ENCODE peak calls at places on chromosome 1, in seven cellular contexts. J is psoas muscle, Y is AG04450, M is right cardiac atrium, C is ascending aorta, P is pancreas, G is neural progenitor cell. L is an unnamed sample.

GRCh38 chr1:234780531-234781162 is 170.7 kb upstream of the IRF2BP2 start:
- DNase-seq in Y (no peak), C (no peak), P (no peak), J (peak; percentile 34), M (peak; percentile 70), G (peak; percentile 21), L (no peak)

GRCh38 chr1:206503591-206504362 is 3.6 kb upstream of the RASSF5 start:
- DNase-seq in G (no peak), M (no peak), C (no peak), P (no peak), J (peak; percentile 64), Y (peak; percentile 90), L (no peak)

GRCh38 chr1:111140680-111140967 is 601 bp downstream of the CEPT1 start:
- DNase-seq in M (no peak), Y (no peak), G (peak; percentile 78), C (no peak), P (no peak), J (no peak), L (no peak)

GRCh38 chr1:159900086-159900680 is at the start of gene CFAP45:
- DNase-seq in G (peak; percentile 98), Y (no peak), P (peak; percentile 93), C (peak; percentile 71), J (peak; percentile 76), M (peak; percentile 96), L (no peak)

GRCh38 chr1:154912755-154913154 is 23.8 kb downstream of the PMVK start:
- DNase-seq in M (no peak), Y (no peak), P (no peak), J (no peak), G (no peak), C (no peak), L (no peak)

GRCh38 chr1:193709607-193710006 is 523.2 kb upstream of the B3GALT2 start:
- DNase-seq in J (no peak), G (no peak), C (no peak), P (no peak), M (no peak), Y (no peak), L (no peak)

GRCh38 chr1:154478639-154479038 is 23.4 kb upstream of the TDRD10 start:
- DNase-seq in G (no peak), M (no peak), C (no peak), J (no peak), P (no peak), Y (no peak), L (no peak)

GRCh38 chr1:77948841-77949424 is 29.9 kb downstream of the FUBP1 start:
- DNase-seq in C (no peak), P (peak; percentile 20), G (peak; percentile 32), M (peak; percentile 49), Y (no peak), J (no peak), L (no peak)

GRCh38 chr1:43207229-43207853 is 35.2 kb downstream of the CFAP57 start:
- DNase-seq in C (no peak), P (no peak), G (no peak), M (no peak), Y (peak; percentile 15), J (no peak), L (no peak)

GRCh38 chr1:14476170-14476955 is 122.1 kb upstream of the KAZN start:
- DNase-seq in P (no peak), C (no peak), M (no peak), Y (no peak), G (no peak), J (no peak), L (no peak)

GRCh38 chr1:247822060-247822459 is 1.9 kb downstream of the OR14A16 start:
- DNase-seq in C (no peak), M (no peak), J (no peak), Y (no peak), P (no peak), G (no peak), L (no peak)
- H3K9me3 ChIP-seq in C (no peaks in the 10 kb centered on the region), M (no peaks in the 10 kb centered on the region), J (no peaks in the 10 kb centered on the region), Y (peaks cover 15% of the 10 kb centered on the region), P (no peaks in the 10 kb centered on the region), G (peaks cover 27% of the 10 kb centered on the region), L (no peaks in the 10 kb centered on the region)

GRCh38 chr1:2785631-2786328 is 15.7 kb downstream of the TTC34 start:
- DNase-seq in C (no peak), J (peak; percentile 2), P (no peak), G (no peak), M (peak; percentile 51), Y (no peak), L (no peak)

GRCh38 chr1:2787163-2787911 is 14.2 kb downstream of the TTC34 start:
- DNase-seq in G (no peak), J (peak; percentile 2), C (no peak), M (peak; percentile 49), P (no peak), Y (no peak), L (no peak)

GRCh38 chr1:2784854-2785630 is 16.5 kb downstream of the TTC34 start:
- DNase-seq in Y (no peak), P (no peak), M (peak; percentile 27), G (no peak), J (peak; percentile 4), C (no peak), L (no peak)

GRCh38 chr1:2788506-2789163 is 12.9 kb downstream of the TTC34 start:
- DNase-seq in J (peak; percentile 10), Y (no peak), M (peak; percentile 38), G (no peak), C (no peak), P (no peak), L (no peak)

DNA sequence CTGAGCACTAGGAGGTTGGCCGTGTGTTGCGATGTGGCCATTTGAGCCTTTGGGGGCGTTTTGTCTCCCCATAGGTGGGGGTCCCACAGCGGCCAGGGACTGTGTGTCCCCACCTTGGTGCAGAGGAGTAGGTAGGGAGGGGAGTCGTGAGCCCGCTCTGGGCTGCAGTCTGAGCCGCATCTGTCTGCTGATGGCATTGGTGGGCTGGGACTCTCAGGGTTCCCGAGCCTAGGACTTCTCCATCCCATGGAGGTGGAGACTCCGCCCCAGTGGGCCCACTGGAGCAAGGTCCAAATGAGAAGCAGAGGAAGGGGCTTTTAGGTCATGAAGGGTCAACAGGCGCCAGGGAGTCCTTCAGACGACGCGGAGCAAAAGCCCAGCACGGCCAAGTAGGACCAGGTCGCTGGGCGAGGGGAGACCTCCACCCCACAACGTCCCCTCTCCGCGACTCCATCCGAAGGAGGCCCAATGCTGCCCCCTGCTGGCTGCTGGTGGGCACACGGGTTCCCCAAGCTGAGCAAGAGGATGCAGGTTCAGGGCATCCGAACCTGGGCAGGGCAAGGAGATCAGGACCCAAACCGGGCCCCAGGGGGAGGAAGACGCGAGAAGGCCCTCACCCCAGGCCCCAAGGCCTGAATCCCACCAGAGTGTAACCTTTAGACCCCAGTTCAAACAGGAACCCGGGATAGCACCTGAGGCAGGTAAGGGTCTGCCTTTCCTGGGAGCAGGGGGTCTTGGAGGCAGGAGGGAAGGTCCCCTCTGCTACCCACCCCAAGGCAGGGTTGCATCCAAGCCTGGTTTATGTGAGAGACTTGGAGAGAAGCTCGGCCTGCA is 14.9 kb downstream of the TTC34 start:
- DNase-seq in Y (no peak), M (peak; percentile 82), C (no peak), P (peak; percentile 11), G (peak; percentile 19), J (peak; percentile 48), L (peak; percentile 72)
- H3K9me3 ChIP-seq in Y (peaks cover 80% of the 10 kb centered on the region), M (peaks cover 2% of the 10 kb centered on the region), C (no peaks in the 10 kb centered on the region), P (peaks cover 3% of the 10 kb centered on the region), G (peaks cover 9% of the 10 kb centered on the region), J (peaks cover 2% of the 10 kb centered on the region), L (no peaks in the 10 kb centered on the region)

DNA sequence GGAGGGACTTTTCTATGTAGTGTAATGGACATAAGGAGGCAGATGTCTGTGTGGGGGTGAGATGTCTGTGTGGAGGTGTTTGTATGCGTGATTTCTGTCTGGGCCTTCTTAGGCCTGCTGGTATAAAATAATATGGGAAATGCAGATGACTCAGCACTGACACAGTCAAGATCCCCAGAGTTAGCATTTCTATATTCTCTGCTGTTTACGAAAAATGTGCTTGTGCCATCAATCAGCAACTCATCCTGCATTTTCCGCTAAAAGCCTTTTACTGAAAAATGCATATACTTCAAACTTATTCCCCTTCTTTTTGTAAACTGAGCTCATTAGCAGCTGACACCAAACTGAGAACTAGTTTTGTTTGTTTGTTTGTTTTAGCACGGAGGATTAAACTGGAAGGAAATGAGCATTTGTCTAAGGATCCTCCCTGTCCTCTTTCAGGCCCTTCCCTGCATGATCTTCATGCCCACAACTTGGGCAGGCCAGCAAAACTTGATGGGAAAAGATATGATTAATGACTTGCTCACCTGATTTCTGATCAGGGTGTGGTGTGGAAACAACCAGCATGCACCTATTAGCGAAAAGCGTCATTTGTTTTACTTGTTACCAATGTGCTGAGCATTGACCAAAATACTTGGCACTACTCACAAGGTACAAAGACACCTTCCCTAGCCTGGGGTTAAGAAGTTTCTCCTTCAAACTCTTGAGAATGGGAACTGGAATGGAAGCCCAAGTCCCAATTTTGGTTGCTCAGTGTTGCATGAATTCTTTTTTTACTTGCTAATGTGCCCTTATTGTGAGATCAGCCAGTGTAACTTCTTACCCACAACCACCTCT is 77.4 kb downstream of the NDUFS5 start:
- DNase-seq in C (no peak), M (no peak), Y (no peak), P (no peak), G (no peak), J (no peak), L (no peak)
- H3K9me3 ChIP-seq in C (no peaks in the 10 kb centered on the region), M (no peaks in the 10 kb centered on the region), Y (no peaks in the 10 kb centered on the region), P (no peaks in the 10 kb centered on the region), G (no peaks in the 10 kb centered on the region), J (no peaks in the 10 kb centered on the region), L (no peaks in the 10 kb centered on the region)

DNA sequence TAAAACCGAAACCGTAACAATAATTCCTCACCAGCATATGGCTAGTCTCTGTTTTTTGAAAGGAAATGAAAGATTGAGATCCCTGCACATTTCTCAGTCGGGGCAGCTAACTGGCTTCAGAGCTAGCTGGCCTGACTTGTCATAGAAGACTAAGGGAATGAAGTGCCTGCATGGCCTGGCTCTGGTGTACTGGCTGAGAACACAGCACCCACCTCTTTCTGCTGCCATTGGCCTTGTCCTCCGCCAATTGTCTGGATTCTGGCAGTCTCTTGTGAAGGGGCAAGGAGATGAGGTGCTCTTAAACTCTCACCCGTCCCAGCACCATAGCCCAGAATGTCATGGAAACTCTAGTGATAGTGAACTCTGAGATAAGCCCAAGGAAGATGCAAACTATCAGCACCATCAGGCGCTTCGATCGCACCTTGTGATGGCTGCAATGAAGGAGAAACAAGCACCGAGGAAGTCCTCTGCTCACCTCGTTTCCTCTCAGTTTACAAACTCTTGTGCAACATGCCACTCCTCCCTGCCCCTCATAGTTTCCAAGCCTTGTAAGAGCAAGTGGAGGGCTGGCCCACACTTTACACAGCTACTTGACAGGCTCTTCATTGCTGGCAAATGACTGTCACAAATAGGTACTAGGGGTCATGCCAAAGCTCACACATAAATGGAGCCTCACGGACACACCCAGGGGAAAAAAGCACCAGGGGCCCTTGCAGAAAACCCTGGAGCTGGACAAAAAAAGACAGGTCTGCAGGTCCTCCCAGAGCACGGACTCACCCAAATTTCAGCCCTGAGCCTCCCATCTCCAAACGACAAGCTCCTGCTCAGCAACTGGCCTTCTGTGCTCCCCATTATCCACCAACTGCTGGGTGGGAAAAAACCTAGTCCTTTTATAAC is 16.4 kb downstream of the INPP5B start:
- DNase-seq in G (no peak), P (no peak), C (no peak), Y (no peak), M (no peak), J (no peak), L (no peak)
- H3K9me3 ChIP-seq in G (no peaks in the 10 kb centered on the region), P (no peaks in the 10 kb centered on the region), C (no peaks in the 10 kb centered on the region), Y (no peaks in the 10 kb centered on the region), M (no peaks in the 10 kb centered on the region), J (no peaks in the 10 kb centered on the region), L (no peaks in the 10 kb centered on the region)